ENCODE peak calls at places on chromosome 18, in eight cellular contexts. O, D, J, I, M, Z, T and H are unnamed samples.

GRCh38 chr18:78407456-78407823 is 572.2 kb upstream of the SALL3 start:
- DNase-seq in D (no peak), M (no peak), Z (no peak), T (no peak), J (no peak), I (no peak), O (no peak), H (peak; percentile 75)

GRCh38 chr18:111292-112014 is 46.9 kb upstream of the USP14 start:
- DNase-seq in O (peak; percentile 64), M (no peak), J (peak; percentile 78), T (no peak), I (peak; percentile 18), D (peak; percentile 65), Z (peak; percentile 65), H (no peak)

GRCh38 chr18:57080479-57080878 is 66.4 kb upstream of the BOD1L2 start:
- DNase-seq in J (no peak), Z (no peak), I (no peak), O (no peak), T (no peak), D (no peak), M (no peak), H (no peak)

GRCh38 chr18:68648191-68648590 is 66.7 kb downstream of the TMX3 start:
- DNase-seq in T (no peak), O (no peak), J (no peak), D (no peak), Z (no peak), M (no peak), I (no peak), H (no peak)

GRCh38 chr18:76571689-76572088 is 76.6 kb upstream of the ZNF516 start:
- DNase-seq in J (no peak), I (no peak), T (no peak), M (no peak), Z (no peak), D (no peak), O (no peak), H (no peak)

GRCh38 chr18:56284319-56284718 is 354.1 kb downstream of the TXNL1 start:
- DNase-seq in Z (no peak), D (no peak), I (no peak), O (no peak), T (no peak), J (no peak), M (no peak), H (no peak)

GRCh38 chr18:62939433-62939832 is 224.1 kb downstream of the PHLPP1 start:
- DNase-seq in T (no peak), I (no peak), O (no peak), M (peak; percentile 13), J (no peak), D (no peak), Z (no peak), H (no peak)

GRCh38 chr18:50051288-50051687 is 143.7 kb downstream of the MYO5B start:
- DNase-seq in O (no peak), Z (no peak), T (no peak), D (no peak), J (no peak), M (no peak), I (no peak), H (no peak)

GRCh38 chr18:79506191-79507075 is 110.7 kb downstream of the NFATC1 start:
- DNase-seq in I (peak; percentile 47), D (peak; percentile 17), J (peak; percentile 69), T (peak; percentile 69), M (no peak), Z (no peak), O (no peak), H (peak; percentile 45)

GRCh38 chr18:1047406-1047805 is 142.7 kb downstream of the ADCYAP1 start:
- DNase-seq in O (no peak), D (no peak), M (no peak), I (no peak), T (no peak), Z (no peak), J (no peak), H (no peak)

GRCh38 chr18:59848002-59848401 is 51.8 kb upstream of the PMAIP1 start:
- DNase-seq in M (peak; percentile 71), I (no peak), J (no peak), Z (no peak), T (no peak), O (no peak), D (no peak), H (no peak)

GRCh38 chr18:2656237-2657042 is 914 bp downstream of the SMCHD1 start:
- DNase-seq in J (peak; percentile 58), M (peak; percentile 55), O (peak; percentile 55), Z (peak; percentile 27), I (peak; percentile 47), D (peak; percentile 56), T (peak; percentile 81), H (peak; percentile 58)

GRCh38 chr18:13461488-13461887 is 242.9 kb downstream of the LDLRAD4 start:
- DNase-seq in I (no peak), M (no peak), Z (no peak), O (no peak), J (no peak), D (no peak), T (no peak), H (no peak)